ENCODE peak calls at places on chromosomes 4 and X, in ten cellular contexts. V is fibroblast of lung; Z is stimulated activated CD4-positive, alpha-beta T cell treated with anti-CD3 and anti-CD28 coated beads, TNF-alpha, amount 100 ng/mL, for 48 hours; K is adrenal gland; E is WERI-Rb-1; G is astrocyte; L is cortex of kidney; C is neural crest cell; P is AG09309; H is HL-60. N is an unnamed sample.

GRCh38 chr4:184807261-184807660 is 18.5 kb downstream of the ACSL1 start:
- DNase-seq in V (peak), Z (no peak), K (no peak), E (peak), G (no peak), L (no peak), C (no peak), P (no peak), H (no peak), N (no peak)

GRCh38 chr4:6474053-6474568 is 1.7 kb upstream of the PPP2R2C start:
- DNase-seq in V (no peak), Z (no peak), K (no peak), E (peak), G (no peak), L (no peak), C (no peak), P (no peak), H (no peak), N (no peak)

GRCh38 chr4:101419324-101420135 is 72.2 kb upstream of the PPP3CA start:
- DNase-seq in V (peak), Z (no peak), K (no peak), E (no peak), G (peak), L (no peak), C (no peak), P (peak), H (no peak), N (no peak)

GRCh38 chrX:275476-275966 is 5.7 kb upstream of the PLCXD1 start:
- DNase-seq in V (no peak), Z (no peak), K (no peak), E (peak), G (no peak), L (no peak), C (no peak), P (no peak), H (no peak), N (no peak)

GRCh38 chr4:5471691-5472090 is 236.7 kb downstream of the EVC2 start:
- DNase-seq in V (no peak), Z (no peak), K (no peak), E (no peak), G (no peak), L (no peak), C (no peak), P (no peak), H (no peak), N (no peak)

GRCh38 chr4:74205046-74205445 is 47.1 kb downstream of the MTHFD2L start:
- DNase-seq in V (peak), Z (no peak), K (no peak), E (no peak), G (peak), L (no peak), C (no peak), P (no peak), H (no peak), N (no peak)

GRCh38 chrX:138018145-138018799 is 452.3 kb downstream of the ZIC3 start:
- DNase-seq in V (no peak), Z (no peak), K (no peak), E (no peak), G (no peak), L (no peak), C (no peak), P (no peak), H (no peak), N (no peak)

GRCh38 chrX:122196338-122196737 is 987.7 kb upstream of the GRIA3 start:
- DNase-seq in V (no peak), Z (no peak), K (no peak), E (no peak), G (no peak), L (no peak), C (no peak), P (no peak), H (no peak), N (no peak)

GRCh38 chr4:41594439-41594838 is 56.5 kb downstream of the LIMCH1 start:
- DNase-seq in V (peak), Z (no peak), K (peak), E (no peak), G (peak), L (no peak), C (no peak), P (no peak), H (no peak), N (no peak)

GRCh38 chrX:116462843-116463242 is at the start of gene CT83:
- DNase-seq in V (no peak), Z (no peak), K (no peak), E (no peak), G (no peak), L (no peak), C (no peak), P (no peak), H (no peak), N (no peak)

GRCh38 chrX:104833401-104833800 is 267.4 kb downstream of the IL1RAPL2 start:
- DNase-seq in V (peak), Z (no peak), K (no peak), E (no peak), G (peak), L (no peak), C (no peak), P (no peak), H (no peak), N (no peak)

GRCh38 chr4:28654618-28655017 is 1794.0 kb downstream of the STIM2 start:
- DNase-seq in V (no peak), Z (no peak), K (no peak), E (no peak), G (no peak), L (no peak), C (no peak), P (no peak), H (no peak), N (no peak)

GRCh38 chr4:30866907-30867306 is 146.7 kb downstream of the PCDH7 start:
- DNase-seq in V (peak), Z (no peak), K (no peak), E (no peak), G (peak), L (no peak), C (no peak), P (no peak), H (no peak), N (no peak)

GRCh38 chr4:183438458-183439113 is 5.8 kb upstream of the CDKN2AIP start:
- DNase-seq in V (peak), Z (no peak), K (no peak), E (no peak), G (peak), L (no peak), C (no peak), P (no peak), H (no peak), N (no peak)

GRCh38 chr4:139560396-139561084 is 4.5 kb upstream of the SETD7 start:
- DNase-seq in V (no peak), Z (no peak), K (peak), E (peak), G (no peak), L (no peak), C (no peak), P (no peak), H (peak), N (peak)

GRCh38 chr4:77015390-77015789 is 60.4 kb downstream of the CCNI start:
- DNase-seq in V (peak), Z (no peak), K (no peak), E (no peak), G (peak), L (no peak), C (no peak), P (no peak), H (no peak), N (no peak)

GRCh38 chr4:155657169-155657568 is 9.5 kb upstream of the GUCY1A1 start:
- DNase-seq in V (no peak), Z (no peak), K (no peak), E (no peak), G (no peak), L (no peak), C (no peak), P (no peak), H (no peak), N (no peak)

GRCh38 chr4:158313566-158313965 is 103.3 kb downstream of the TMEM144 start:
- DNase-seq in V (peak), Z (no peak), K (no peak), E (no peak), G (peak), L (no peak), C (no peak), P (no peak), H (no peak), N (no peak)

GRCh38 chr4:15396157-15396800 is 31.6 kb upstream of the C1QTNF7 start:
- DNase-seq in V (peak), Z (peak), K (peak), E (peak), G (no peak), L (no peak), C (peak), P (no peak), H (no peak), N (peak)

GRCh38 chr4:187141101-187141500 is 417.4 kb upstream of the FAT1 start:
- DNase-seq in V (peak), Z (no peak), K (no peak), E (no peak), G (peak), L (no peak), C (no peak), P (no peak), H (no peak), N (no peak)

GRCh38 chr4:182449960-182450359 is 206.8 kb downstream of the TENM3 start:
- DNase-seq in V (peak), Z (no peak), K (no peak), E (no peak), G (no peak), L (no peak), C (no peak), P (no peak), H (no peak), N (no peak)

GRCh38 chr4:138090145-138090917 is 151.8 kb downstream of the SLC7A11 start:
- DNase-seq in V (peak), Z (no peak), K (peak), E (peak), G (peak), L (no peak), C (peak), P (peak), H (peak), N (peak)

GRCh38 chrX:96771500-96771899 is 86.9 kb downstream of the DIAPH2 start:
- DNase-seq in V (no peak), Z (no peak), K (no peak), E (no peak), G (no peak), L (no peak), C (no peak), P (no peak), H (no peak), N (peak)

GRCh38 chr4:2833671-2834000 is 10.0 kb upstream of the ADD1 start:
- DNase-seq in V (no peak), Z (no peak), K (peak), E (no peak), G (no peak), L (no peak), C (no peak), P (no peak), H (no peak), N (no peak)

GRCh38 chr4:11420327-11420726 is 8.4 kb downstream of the HS3ST1 start:
- DNase-seq in V (no peak), Z (no peak), K (no peak), E (no peak), G (no peak), L (no peak), C (no peak), P (no peak), H (no peak), N (no peak)

GRCh38 chr4:95693594-95693993 is 144.8 kb upstream of the UNC5C start:
- DNase-seq in V (peak), Z (no peak), K (no peak), E (peak), G (peak), L (no peak), C (no peak), P (no peak), H (no peak), N (no peak)

GRCh38 chr4:64564126-64564525 is 154.9 kb upstream of the TECRL start:
- DNase-seq in V (peak), Z (no peak), K (no peak), E (no peak), G (peak), L (no peak), C (no peak), P (no peak), H (no peak), N (no peak)

GRCh38 chr4:5979981-5980380 is 38.2 kb downstream of the C4orf50 start:
- DNase-seq in V (peak), Z (no peak), K (no peak), E (peak), G (no peak), L (no peak), C (peak), P (no peak), H (no peak), N (no peak)

GRCh38 chr4:85738721-85739120 is 263.8 kb downstream of the ARHGAP24 start:
- DNase-seq in V (no peak), Z (no peak), K (no peak), E (no peak), G (no peak), L (no peak), C (no peak), P (no peak), H (no peak), N (no peak)

GRCh38 chr4:182448281-182449151 is 205.3 kb downstream of the TENM3 start:
- DNase-seq in V (peak), Z (peak), K (peak), E (peak), G (peak), L (no peak), C (peak), P (peak), H (no peak), N (no peak)

GRCh38 chrX:40171513-40172168 is 73.9 kb upstream of the BCOR start:
- DNase-seq in V (peak), Z (no peak), K (no peak), E (peak), G (peak), L (no peak), C (no peak), P (no peak), H (no peak), N (no peak)

GRCh38 chr4:17013382-17014006 is 115.0 kb upstream of the LDB2 start:
- DNase-seq in V (peak), Z (no peak), K (no peak), E (no peak), G (peak), L (no peak), C (no peak), P (peak), H (no peak), N (no peak)

GRCh38 chr4:179586460-179586859 is 2144.2 kb upstream of the AGA start:
- DNase-seq in V (peak), Z (no peak), K (no peak), E (no peak), G (peak), L (no peak), C (no peak), P (no peak), H (no peak), N (no peak)

N was measured in AML-193.